ENCODE peak calls at places on chromosome 20, in five cellular contexts. D is astrocyte of the cerebellum, Y is AG04450, J is psoas muscle, C is left ventricle myocardium inferior. O is an unnamed sample.

GRCh38 chr20:16175322-16175721 is 397.9 kb downstream of the KIF16B start:
- DNase-seq in D (no peak), Y (no peak), J (no peak), C (no peak), O (no peak)

GRCh38 chr20:62489186-62489939 is 13.6 kb upstream of the GATA5 start:
- DNase-seq in D (no peak), Y (no peak), J (no peak), C (no peak), O (peak)

GRCh38 chr20:54606384-54606783 is 131.0 kb downstream of the DOK5 start:
- DNase-seq in D (no peak), Y (no peak), J (no peak), C (no peak), O (no peak)

GRCh38 chr20:38049800-38050199 is 16.3 kb downstream of the RPRD1B start:
- DNase-seq in D (peak), Y (peak), J (no peak), C (no peak), O (no peak)

GRCh38 chr20:17468073-17468840 is 62.9 kb downstream of the BFSP1 start:
- DNase-seq in D (no peak), Y (no peak), J (no peak), C (no peak), O (no peak)

GRCh38 chr20:61316351-61316750 is 64.3 kb downstream of the CDH4 start:
- DNase-seq in D (no peak), Y (no peak), J (no peak), C (no peak), O (no peak)

GRCh38 chr20:64156136-64156885 is 7.9 kb upstream of the MYT1 start:
- DNase-seq in D (no peak), Y (no peak), J (no peak), C (no peak), O (peak)

GRCh38 chr20:15863735-15864134 is 709.5 kb downstream of the KIF16B start:
- DNase-seq in D (no peak), Y (no peak), J (no peak), C (no peak), O (no peak)

GRCh38 chr20:48773837-48774418 is 53.9 kb downstream of the PREX1 start:
- DNase-seq in D (no peak), Y (no peak), J (no peak), C (no peak), O (no peak)

GRCh38 chr20:20409326-20409725 is 41.4 kb downstream of the INSM1 start:
- DNase-seq in D (no peak), Y (no peak), J (no peak), C (no peak), O (no peak)

GRCh38 chr20:35539756-35540212 is 2.1 kb upstream of the ERGIC3 start:
- DNase-seq in D (no peak), Y (no peak), J (no peak), C (no peak), O (peak)

GRCh38 chr20:1185781-1186334 is 1.1 kb upstream of the TMEM74B start:
- DNase-seq in D (no peak), Y (no peak), J (peak), C (peak), O (peak)

GRCh38 chr20:20393207-20393606 is 25.3 kb downstream of the INSM1 start:
- DNase-seq in D (no peak), Y (peak), J (no peak), C (no peak), O (no peak)

GRCh38 chr20:43937586-43937985 is 22.9 kb downstream of the TOX2 start:
- DNase-seq in D (peak), Y (no peak), J (no peak), C (no peak), O (no peak)

GRCh38 chr20:20366551-20366895 is 1.4 kb upstream of the INSM1 start:
- DNase-seq in D (no peak), Y (no peak), J (no peak), C (no peak), O (no peak)

GRCh38 chr20:17622086-17622850 is 52.4 kb downstream of the DSTN start:
- DNase-seq in D (no peak), Y (no peak), J (no peak), C (peak), O (no peak)

GRCh38 chr20:14507711-14508110 is 170.3 kb upstream of the FLRT3 start:
- DNase-seq in D (no peak), Y (no peak), J (no peak), C (no peak), O (no peak)
- H3K4me3 ChIP-seq in D (no peak), Y (no peak), J (no peak), C (no peak), O (no peak)

GRCh38 chr20:39909447-39909846 is 779.6 kb downstream of the MAFB start:
- DNase-seq in D (no peak), Y (no peak), J (peak), C (peak), O (peak)
- H3K4me3 ChIP-seq in D (no peak), Y (no peak), J (no peak), C (no peak), O (no peak)

GRCh38 chr20:2507464-2507863 is 1.3 kb downstream of the ZNF343 start:
- DNase-seq in D (no peak), Y (no peak), J (no peak), C (no peak), O (no peak)
- H3K4me3 ChIP-seq in D (peak), Y (peak), J (peak), C (peak), O (peak)

GRCh38 chr20:2751868-2752630 is 48.4 kb downstream of the CPXM1 start:
- DNase-seq in D (no peak), Y (no peak), J (no peak), C (no peak), O (peak)
- H3K4me3 ChIP-seq in D (peak), Y (peak), J (peak), C (peak), O (peak)

GRCh38 chr20:45370571-45371204 is 7.4 kb downstream of the TP53TG5 start:
- DNase-seq in D (no peak), Y (no peak), J (no peak), C (no peak), O (no peak)

GRCh38 chr20:45373353-45374100 is 4.6 kb downstream of the TP53TG5 start:
- DNase-seq in D (peak), Y (no peak), J (peak), C (peak), O (peak)

GRCh38 chr20:45372646-45373352 is 5.3 kb downstream of the TP53TG5 start:
- DNase-seq in D (no peak), Y (no peak), J (peak), C (no peak), O (peak)

GRCh38 chr20:45374101-45374467 is 4.0 kb downstream of the TP53TG5 start:
- DNase-seq in D (no peak), Y (no peak), J (no peak), C (no peak), O (no peak)

DNA sequence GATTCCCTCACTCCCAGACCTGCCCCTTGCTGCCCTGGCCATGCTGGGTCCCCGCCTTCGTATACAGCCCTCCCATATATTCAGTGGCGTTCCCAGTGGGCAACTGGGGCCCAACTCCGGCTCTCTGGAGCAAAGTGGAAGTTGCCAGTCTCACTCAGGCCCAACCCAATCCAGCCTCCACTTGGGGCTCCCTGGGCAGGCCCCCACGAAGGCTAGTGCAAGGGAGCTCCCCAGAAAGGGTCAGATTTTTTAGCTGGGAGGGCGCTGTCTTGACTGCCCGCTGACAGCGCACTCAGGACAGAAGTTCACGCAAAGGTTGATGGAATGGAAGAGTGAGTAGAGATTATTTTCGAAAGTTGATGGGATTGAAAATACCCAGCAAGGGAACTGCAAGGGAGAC is 5.9 kb downstream of the TP53TG5 start:
- DNase-seq in D (no peak), Y (no peak), J (no peak), C (no peak), O (no peak)
- H3K4me3 ChIP-seq in D (no peak), Y (no peak), J (peak), C (peak), O (no peak)

GRCh38 chr20:36860339-36860738 is 15.6 kb upstream of the TLDC2 start:
- DNase-seq in D (no peak), Y (no peak), J (no peak), C (no peak), O (no peak)

GRCh38 chr20:36860811-36861624 is 14.9 kb upstream of the TLDC2 start:
- DNase-seq in D (no peak), Y (no peak), J (no peak), C (no peak), O (no peak)

GRCh38 chr20:36861875-36862801 is 13.8 kb upstream of the TLDC2 start:
- DNase-seq in D (no peak), Y (no peak), J (peak), C (peak), O (peak)

GRCh38 chr20:36862857-36863668 is 12.9 kb upstream of the TLDC2 start:
- DNase-seq in D (no peak), Y (no peak), J (no peak), C (no peak), O (peak)

GRCh38 chr20:36861625-36861874 is 14.4 kb upstream of the TLDC2 start:
- DNase-seq in D (no peak), Y (no peak), J (no peak), C (peak), O (no peak)
- H3K4me3 ChIP-seq in D (peak), Y (peak), J (peak), C (peak), O (peak)

DNA sequence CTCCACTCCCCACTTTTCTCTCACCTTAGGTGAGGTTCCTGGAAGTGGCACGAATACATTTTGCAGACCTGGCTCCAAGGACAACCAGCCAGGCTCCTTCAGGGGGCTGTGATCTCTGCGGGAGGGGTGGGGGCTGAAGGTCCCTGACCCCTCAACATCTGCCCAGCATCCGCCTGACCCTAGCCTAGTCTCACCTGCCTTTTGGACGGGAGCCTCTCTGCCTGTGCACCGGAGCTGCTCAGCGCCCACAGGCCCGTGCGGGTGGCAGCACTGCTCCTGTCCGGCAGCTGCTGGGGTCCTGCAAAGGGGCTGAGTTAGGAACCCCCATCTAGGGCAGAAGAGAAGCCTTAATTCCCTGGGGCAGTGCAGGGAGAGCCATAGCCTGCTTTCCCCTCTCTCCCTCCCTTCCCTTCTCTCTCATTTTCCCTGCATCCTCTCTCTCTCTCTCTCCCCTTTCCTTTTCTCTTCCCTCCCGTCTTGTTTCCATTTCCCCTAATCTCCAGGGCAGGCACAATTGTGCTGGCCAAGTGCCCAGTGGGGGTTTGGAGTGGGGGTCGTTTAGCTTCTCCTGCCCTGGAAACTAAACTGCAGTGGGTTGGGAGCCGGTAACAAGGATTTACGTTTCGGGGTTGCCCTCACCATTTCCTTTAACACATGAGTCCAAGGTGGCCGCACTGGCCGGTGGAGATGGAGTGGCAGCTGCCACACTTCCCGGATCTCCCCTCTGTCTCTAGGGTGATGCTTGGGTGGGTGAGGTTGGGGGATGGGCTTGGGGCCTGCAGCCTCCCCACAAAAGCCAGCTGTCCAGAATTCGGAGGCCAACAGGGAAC is 54.1 kb downstream of the CTCFL start:
- DNase-seq in D (no peak), Y (no peak), J (no peak), C (no peak), O (no peak)
- H3K4me3 ChIP-seq in D (no peak), Y (no peak), J (no peak), C (no peak), O (no peak)

GRCh38 chr20:31515775-31516107 is 1.5 kb downstream of the HM13 start:
- DNase-seq in D (no peak), Y (no peak), J (no peak), C (no peak), O (no peak)
- H3K4me3 ChIP-seq in D (peak), Y (peak), J (peak), C (peak), O (peak)

GRCh38 chr20:45841407-45842129 is 8.0 kb downstream of the SNX21 start:
- DNase-seq in D (no peak), Y (no peak), J (no peak), C (no peak), O (peak)
- H3K4me3 ChIP-seq in D (no peak), Y (no peak), J (no peak), C (no peak), O (no peak)